ENCODE peak calls at places on chromosome 16, in five cellular contexts. I is C1 segment of cervical spinal cord, X is brain microvascular endothelial cell, L is psoas muscle, P is ovary. T is an unnamed sample.

GRCh38 chr16:81527477-81528178 is 83.0 kb downstream of the CMIP start:
- DNase-seq in P (no peak), I (no peak), L (no peak), X (no peak), T (no peak)

GRCh38 chr16:57341441-57342303 is 16.9 kb upstream of the CCL22 start:
- DNase-seq in X (peak), I (no peak), P (no peak), L (no peak), T (no peak)

GRCh38 chr16:69119536-69119935 is 12.9 kb downstream of the CHTF8 start:
- DNase-seq in X (no peak), I (no peak), P (no peak), L (no peak), T (no peak)

GRCh38 chr16:24309222-24309905 is 53.2 kb downstream of the CACNG3 start:
- DNase-seq in L (no peak), P (no peak), X (peak), I (no peak), T (no peak)

GRCh38 chr16:54957403-54957802 is 26.7 kb downstream of the IRX5 start:
- DNase-seq in L (no peak), X (no peak), P (no peak), I (no peak), T (no peak)

GRCh38 chr16:53732296-53732929 is 28.5 kb downstream of the FTO start:
- DNase-seq in L (no peak), P (no peak), X (no peak), I (no peak), T (no peak)

GRCh38 chr16:86022381-86022960 is 123.5 kb downstream of the IRF8 start:
- DNase-seq in X (no peak), P (no peak), L (no peak), I (no peak), T (no peak)

GRCh38 chr16:73176577-73177013 is 128.7 kb upstream of the ZFHX3 start:
- DNase-seq in L (no peak), P (no peak), I (no peak), X (peak), T (no peak)

GRCh38 chr16:19497181-19497580 is 24.7 kb downstream of the GDE1 start:
- DNase-seq in P (no peak), I (no peak), X (no peak), L (no peak), T (no peak)

GRCh38 chr16:74450967-74451760 is 29.9 kb upstream of the CLEC18B start:
- DNase-seq in I (no peak), P (no peak), L (no peak), X (no peak), T (no peak)

GRCh38 chr16:66171578-66171977 is 194.9 kb upstream of the CDH5 start:
- DNase-seq in L (no peak), X (no peak), P (no peak), I (no peak), T (no peak)

GRCh38 chr16:87325480-87325879 is 8.3 kb upstream of the C16orf95 start:
- DNase-seq in P (no peak), L (no peak), X (no peak), I (no peak), T (peak)

GRCh38 chr16:89446136-89446974 is 44.0 kb downstream of the ANKRD11 start:
- DNase-seq in I (no peak), L (no peak), X (no peak), P (no peak), T (no peak)

GRCh38 chr16:56985288-56985961 is 3.9 kb upstream of the NLRC5 start:
- DNase-seq in I (no peak), X (peak), L (peak), P (no peak), T (peak)

GRCh38 chr16:78993342-78993741 is 607.2 kb downstream of the MAF start:
- DNase-seq in I (no peak), L (no peak), X (no peak), P (no peak), T (no peak)

GRCh38 chr16:66278111-66278531 is 88.4 kb upstream of the CDH5 start:
- DNase-seq in P (no peak), L (no peak), I (no peak), X (no peak), T (no peak)

T was measured in heart left ventricle.